ENCODE peak calls at places on chromosomes 13 and 19, in ten cellular contexts. B is Panc1; S is T47D; N is head of caudate nucleus; X is CD8-positive, alpha-beta memory T cell; L is aorta; J is stimulated activated CD4-positive, alpha-beta T cell treated with anti-CD3 and anti-CD28 coated beads, TNF-alpha, amount 100 ng/mL, for 4 hours; V is thoracic aorta; R is T-helper 1 cell; Q is breast epithelium. H is an unnamed sample.

GRCh38 chr13:112814905-112815585 is 125.2 kb downstream of the ATP11A start:
- DNase-seq in B (no peak), S (no peak), N (no peak), X (no peak), L (no peak), J (no peak), V (no peak), R (no peak), Q (no peak), H (peak)

GRCh38 chr19:48989701-48990291 is 3.3 kb downstream of the GYS1 start:
- DNase-seq in B (no peak), S (no peak), N (no peak), X (no peak), L (no peak), J (no peak), V (no peak), R (no peak), Q (no peak), H (no peak)

GRCh38 chr19:11265785-11266236 is 3.5 kb upstream of the DOCK6 start:
- DNase-seq in B (no peak), S (peak), N (no peak), X (no peak), L (no peak), J (no peak), V (no peak), R (no peak), Q (no peak), H (no peak)

GRCh38 chr13:30759748-30760147 is 24.4 kb downstream of the ALOX5AP start:
- DNase-seq in B (no peak), S (no peak), N (no peak), X (no peak), L (no peak), J (no peak), V (no peak), R (no peak), Q (no peak), H (no peak)

GRCh38 chr19:42989851-42990250 is 36.4 kb downstream of the PSG11 start:
- DNase-seq in B (no peak), S (no peak), N (no peak), X (no peak), L (no peak), J (no peak), V (no peak), R (no peak), Q (no peak), H (no peak)

GRCh38 chr19:40443930-40444180 is 280 bp downstream of the SERTAD3 start:
- DNase-seq in B (no peak), S (no peak), N (no peak), X (no peak), L (no peak), J (no peak), V (no peak), R (no peak), Q (no peak), H (no peak)

GRCh38 chr13:79403113-79403512 is 2.9 kb downstream of the RBM26 start:
- DNase-seq in B (no peak), S (no peak), N (no peak), X (no peak), L (no peak), J (no peak), V (no peak), R (no peak), Q (no peak), H (no peak)

GRCh38 chr13:26558074-26558805 is 757 bp downstream of the WASF3 start:
- DNase-seq in B (no peak), S (no peak), N (peak), X (no peak), L (peak), J (no peak), V (no peak), R (no peak), Q (no peak), H (no peak)

GRCh38 chr19:29311391-29311790 is 98.4 kb upstream of the UQCRFS1 start:
- DNase-seq in B (no peak), S (peak), N (peak), X (no peak), L (no peak), J (no peak), V (no peak), R (no peak), Q (no peak), H (peak)

GRCh38 chr19:3801412-3802096 is 15.4 kb upstream of the MATK start:
- DNase-seq in B (no peak), S (peak), N (peak), X (peak), L (no peak), J (peak), V (no peak), R (peak), Q (peak), H (no peak)

GRCh38 chr19:14718522-14719113 is 28.8 kb downstream of the ZNF333 start:
- DNase-seq in B (no peak), S (no peak), N (no peak), X (no peak), L (no peak), J (no peak), V (no peak), R (no peak), Q (no peak), H (no peak)

GRCh38 chr19:3785464-3785937 is 680 bp downstream of the MATK start:
- DNase-seq in B (no peak), S (no peak), N (peak), X (peak), L (no peak), J (peak), V (no peak), R (no peak), Q (no peak), H (no peak)

GRCh38 chr13:109576331-109576813 is 210.0 kb downstream of the IRS2 start:
- DNase-seq in B (no peak), S (peak), N (no peak), X (no peak), L (no peak), J (no peak), V (no peak), R (no peak), Q (no peak), H (no peak)

GRCh38 chr13:97242755-97243497 is 20.8 kb downstream of the MBNL2 start:
- DNase-seq in B (no peak), S (no peak), N (peak), X (no peak), L (peak), J (no peak), V (no peak), R (no peak), Q (no peak), H (no peak)

GRCh38 chr19:46181386-46181774 is 33.3 kb downstream of the IGFL2 start:
- DNase-seq in B (no peak), S (no peak), N (no peak), X (no peak), L (no peak), J (no peak), V (no peak), R (no peak), Q (no peak), H (no peak)

GRCh38 chr19:35074426-35075201 is 33.1 kb downstream of the HPN start:
- DNase-seq in B (no peak), S (no peak), N (no peak), X (no peak), L (no peak), J (no peak), V (no peak), R (no peak), Q (no peak), H (no peak)

GRCh38 chr13:103099894-103100293 is 33.7 kb upstream of the SLC10A2 start:
- DNase-seq in B (no peak), S (no peak), N (no peak), X (no peak), L (no peak), J (no peak), V (no peak), R (no peak), Q (no peak), H (no peak)

GRCh38 chr13:74128171-74128767 is 5.9 kb downstream of the KLF12 start:
- DNase-seq in B (no peak), S (no peak), N (no peak), X (no peak), L (no peak), J (no peak), V (no peak), R (no peak), Q (no peak), H (no peak)